ENCODE peak calls at places on chromosomes 2 and 18, in six cellular contexts. One of them, this sample, is unnamed.

GRCh38 chr18:23235860-23236259 is 100.6 kb downstream of the CABLES1 start:
- DNase-seq in NCI-H1105: no peak
- DNase-seq in colonic mucosa: no peak
- DNase-seq in IMR-90: no peak
- DNase-seq in cardiac muscle cell: no peak
- DNase-seq in skeletal muscle cell: no peak
- DNase-seq in this sample: no peak

GRCh38 chr18:51890762-51891161 is 449.2 kb upstream of the DCC start:
- DNase-seq in IMR-90: peak; percentile 0
- DNase-seq in NCI-H1105: peak; percentile 97
- DNase-seq in cardiac muscle cell: no peak
- DNase-seq in colonic mucosa: peak; percentile 58
- DNase-seq in skeletal muscle cell: no peak
- DNase-seq in this sample: peak; percentile 39

GRCh38 chr2:211181626-211182025 is 625.2 kb downstream of the CPS1 start:
- DNase-seq in NCI-H1105: peak; percentile 11
- DNase-seq in skeletal muscle cell: peak; percentile 8
- DNase-seq in colonic mucosa: no peak
- DNase-seq in IMR-90: no peak
- DNase-seq in cardiac muscle cell: peak; percentile 20
- DNase-seq in this sample: no peak

GRCh38 chr18:62757399-62758010 is 42.2 kb downstream of the PHLPP1 start:
- DNase-seq in skeletal muscle cell: no peak
- DNase-seq in NCI-H1105: no peak
- DNase-seq in IMR-90: no peak
- DNase-seq in cardiac muscle cell: no peak
- DNase-seq in colonic mucosa: peak; percentile 48
- DNase-seq in this sample: no peak

GRCh38 chr2:239186958-239187357 is 213.9 kb downstream of the HDAC4 start:
- DNase-seq in skeletal muscle cell: no peak
- DNase-seq in NCI-H1105: no peak
- DNase-seq in IMR-90: no peak
- DNase-seq in colonic mucosa: no peak
- DNase-seq in cardiac muscle cell: no peak
- DNase-seq in this sample: no peak

GRCh38 chr2:231431606-231432005 is 32.7 kb downstream of the NCL start:
- DNase-seq in colonic mucosa: no peak
- DNase-seq in NCI-H1105: no peak
- DNase-seq in cardiac muscle cell: no peak
- DNase-seq in IMR-90: no peak
- DNase-seq in skeletal muscle cell: no peak
- DNase-seq in this sample: no peak

GRCh38 chr2:9897331-9897737 is 54.1 kb downstream of the TAF1B start:
- DNase-seq in skeletal muscle cell: peak; percentile 94
- DNase-seq in NCI-H1105: no peak
- DNase-seq in IMR-90: peak; percentile 96
- DNase-seq in colonic mucosa: peak; percentile 50
- DNase-seq in cardiac muscle cell: no peak
- DNase-seq in this sample: no peak

GRCh38 chr2:234038076-234038802 is 12.3 kb upstream of the SPP2 start:
- DNase-seq in NCI-H1105: no peak
- DNase-seq in skeletal muscle cell: peak; percentile 10
- DNase-seq in IMR-90: peak; percentile 45
- DNase-seq in colonic mucosa: no peak
- DNase-seq in cardiac muscle cell: no peak
- DNase-seq in this sample: no peak

GRCh38 chr18:8468911-8469310 is 140.3 kb upstream of the RAB12 start:
- DNase-seq in skeletal muscle cell: no peak
- DNase-seq in IMR-90: peak; percentile 23
- DNase-seq in cardiac muscle cell: no peak
- DNase-seq in NCI-H1105: no peak
- DNase-seq in colonic mucosa: no peak
- DNase-seq in this sample: peak; percentile 7

GRCh38 chr2:174888646-174889271 is 116.4 kb downstream of the CHN1 start:
- DNase-seq in cardiac muscle cell: peak; percentile 24
- DNase-seq in NCI-H1105: no peak
- DNase-seq in IMR-90: peak; percentile 18
- DNase-seq in skeletal muscle cell: no peak
- DNase-seq in colonic mucosa: no peak
- DNase-seq in this sample: no peak

GRCh38 chr2:60549250-60550150 is 4.0 kb downstream of the BCL11A start:
- DNase-seq in cardiac muscle cell: peak; percentile 69
- DNase-seq in NCI-H1105: no peak
- DNase-seq in colonic mucosa: peak; percentile 63
- DNase-seq in IMR-90: no peak
- DNase-seq in skeletal muscle cell: no peak
- DNase-seq in this sample: no peak

GRCh38 chr2:97765933-97766332 is 52.6 kb downstream of the ZAP70 start:
- DNase-seq in skeletal muscle cell: no peak
- DNase-seq in colonic mucosa: no peak
- DNase-seq in cardiac muscle cell: no peak
- DNase-seq in NCI-H1105: no peak
- DNase-seq in IMR-90: no peak
- DNase-seq in this sample: no peak

GRCh38 chr2:110114007-110114591 is 1.5 kb downstream of the MALL start:
- DNase-seq in colonic mucosa: peak; percentile 93
- DNase-seq in cardiac muscle cell: no peak
- DNase-seq in IMR-90: no peak
- DNase-seq in skeletal muscle cell: no peak
- DNase-seq in NCI-H1105: no peak
- DNase-seq in this sample: peak; percentile 89

GRCh38 chr2:44938287-44939073 is 3.0 kb upstream of the SIX3 start:
- DNase-seq in cardiac muscle cell: peak; percentile 52
- DNase-seq in IMR-90: no peak
- DNase-seq in NCI-H1105: no peak
- DNase-seq in skeletal muscle cell: no peak
- DNase-seq in colonic mucosa: no peak
- DNase-seq in this sample: peak; percentile 20

GRCh38 chr2:81389203-81389602 is 1084.7 kb upstream of the LRRTM1 start:
- DNase-seq in skeletal muscle cell: no peak
- DNase-seq in IMR-90: no peak
- DNase-seq in cardiac muscle cell: no peak
- DNase-seq in NCI-H1105: no peak
- DNase-seq in colonic mucosa: no peak
- DNase-seq in this sample: no peak

GRCh38 chr2:241038374-241039180 is 40.2 kb downstream of the SNED1 start:
- DNase-seq in skeletal muscle cell: no peak
- DNase-seq in colonic mucosa: no peak
- DNase-seq in NCI-H1105: no peak
- DNase-seq in IMR-90: no peak
- DNase-seq in cardiac muscle cell: no peak
- DNase-seq in this sample: no peak